ENCODE peak calls at places on chromosomes 13 and 19, in seven cellular contexts. B, J, N, M, E, V and I are unnamed samples.

GRCh38 chr19:16976471-16976870 is 50.1 kb downstream of the CPAMD8 start:
- DNase-seq in J (no peak), V (no peak), E (no peak), M (no peak), N (no peak), B (no peak), I (no peak)

GRCh38 chr19:52695996-52696395 is 38.8 kb downstream of the ZNF611 start:
- DNase-seq in N (no peak), M (no peak), J (no peak), E (no peak), V (no peak), B (no peak), I (no peak)

GRCh38 chr13:93847162-93847561 is 620.6 kb downstream of the GPC6 start:
- DNase-seq in B (no peak), M (no peak), V (peak), N (no peak), J (peak), E (no peak), I (no peak)

GRCh38 chr13:20828540-20829364 is 55.0 kb upstream of the EEF1AKMT1 start:
- DNase-seq in V (no peak), E (peak), B (no peak), J (peak), M (peak), N (no peak), I (no peak)

GRCh38 chr13:109959903-109960302 is 173.5 kb upstream of the IRS2 start:
- DNase-seq in B (no peak), E (no peak), M (no peak), N (no peak), V (no peak), J (no peak), I (no peak)

GRCh38 chr19:33905473-33905936 is 108.8 kb downstream of the KCTD15 start:
- DNase-seq in B (no peak), V (no peak), J (no peak), E (peak), N (no peak), M (no peak), I (no peak)

GRCh38 chr19:44943801-44944249 is 1.8 kb downstream of the APOC4 start:
- DNase-seq in B (peak), E (peak), N (no peak), V (no peak), M (peak), J (no peak), I (peak)

GRCh38 chr19:35045667-35046300 is 4.3 kb downstream of the HPN start:
- DNase-seq in B (peak), N (no peak), E (no peak), M (peak), J (peak), V (no peak), I (no peak)

GRCh38 chr19:12244370-12244769 is 50.3 kb downstream of the ZNF44 start:
- DNase-seq in B (no peak), E (no peak), M (no peak), N (no peak), V (no peak), J (no peak), I (no peak)

GRCh38 chr19:41937976-41938375 is 9.7 kb upstream of the ERFL start:
- DNase-seq in N (no peak), M (no peak), V (no peak), B (no peak), E (no peak), J (no peak), I (no peak)

GRCh38 chr19:47225746-47226425 is 5.1 kb downstream of the BBC3 start:
- DNase-seq in J (peak), M (peak), V (peak), N (peak), B (peak), E (peak), I (peak)

GRCh38 chr19:46018729-46019251 is 4.1 kb downstream of the PGLYRP1 start:
- DNase-seq in N (no peak), E (no peak), M (no peak), J (no peak), B (no peak), V (no peak), I (no peak)

GRCh38 chr13:51435002-51435578 is 17.7 kb downstream of the INTS6 start:
- DNase-seq in V (no peak), M (no peak), J (peak), N (no peak), B (no peak), E (no peak), I (no peak)

GRCh38 chr19:38433268-38433733 is at the start of gene RYR1:
- DNase-seq in M (peak), E (peak), J (peak), B (peak), N (peak), V (no peak), I (peak)

GRCh38 chr13:34412295-34412694 is 529.8 kb upstream of the NBEA start:
- DNase-seq in V (no peak), J (no peak), M (no peak), E (no peak), B (no peak), N (no peak), I (no peak)

GRCh38 chr19:51009061-51009891 is 7.9 kb upstream of the KLK8 start:
- DNase-seq in J (no peak), N (no peak), E (no peak), M (no peak), V (no peak), B (no peak), I (no peak)

GRCh38 chr19:18425515-18426415 is 6.6 kb downstream of the SSBP4 start:
- DNase-seq in E (peak), N (no peak), V (no peak), M (peak), B (no peak), J (no peak), I (peak)

GRCh38 chr19:46596008-46596407 is 5.1 kb upstream of the CALM3 start:
- DNase-seq in M (no peak), E (no peak), N (no peak), V (no peak), B (no peak), J (no peak), I (no peak)